ENCODE peak calls at places on chromosome 2, in eight cellular contexts. S is cardiac muscle cell, R is progenitor cell of endocrine pancreas, A is AG09309, Y is mucosa of descending colon, Z is mammary epithelial cell, G is neural progenitor cell, L is breast epithelium. H is an unnamed sample.
A peak's percentile ranks its signal among the peaks of the same experiment; 100 is the strongest.

GRCh38 chr2:223537669-223538601 is 64.2 kb downstream of the SCG2 start:
- DNase-seq in Z (no peak), G (no peak), Y (no peak), S (peak; percentile 23), L (no peak), A (no peak), R (no peak), H (no peak)

GRCh38 chr2:9627310-9627709 is 3.5 kb downstream of the YWHAQ start:
- DNase-seq in Y (no peak), Z (peak; percentile 42), S (no peak), G (no peak), R (no peak), A (no peak), L (no peak), H (no peak)

GRCh38 chr2:3246406-3246805 is 131.2 kb downstream of the EIPR1 start:
- DNase-seq in Y (no peak), G (no peak), S (no peak), A (no peak), L (no peak), R (no peak), Z (no peak), H (no peak)

GRCh38 chr2:102070058-102070642 is 72.4 kb upstream of the IL1R1 start:
- DNase-seq in L (peak; percentile 74), R (no peak), Z (no peak), G (no peak), A (no peak), S (no peak), Y (peak; percentile 71), H (no peak)

GRCh38 chr2:242031481-242032019 is 162.0 kb downstream of the RTP5 start:
- DNase-seq in G (no peak), Z (peak; percentile 88), A (peak; percentile 81), S (no peak), L (peak; percentile 48), Y (no peak), R (no peak), H (no peak)

GRCh38 chr2:186518291-186518690 is 32.2 kb downstream of the ZC3H15 start:
- DNase-seq in Y (no peak), A (no peak), G (no peak), L (no peak), R (no peak), Z (no peak), S (no peak), H (no peak)

GRCh38 chr2:1593371-1594205 is 150.7 kb downstream of the PXDN start:
- DNase-seq in A (no peak), Z (peak; percentile 79), R (no peak), S (peak; percentile 61), L (no peak), G (peak; percentile 53), Y (no peak), H (no peak)

GRCh38 chr2:160417745-160418397 is 75.7 kb downstream of the RBMS1 start:
- DNase-seq in L (no peak), A (peak; percentile 96), G (peak; percentile 25), R (no peak), Z (peak; percentile 87), S (no peak), Y (no peak), H (no peak)

GRCh38 chr2:145095641-145096435 is 575.9 kb upstream of the ZEB2 start:
- DNase-seq in L (no peak), S (no peak), Z (peak; percentile 38), G (no peak), R (no peak), A (peak; percentile 67), Y (no peak), H (no peak)

GRCh38 chr2:4553219-4553618 is 849.8 kb downstream of the DCDC2C start:
- DNase-seq in G (no peak), Z (no peak), S (no peak), Y (no peak), L (no peak), R (no peak), A (no peak), H (no peak)

GRCh38 chr2:186771850-186772463 is 77.0 kb downstream of the ZSWIM2 start:
- DNase-seq in R (no peak), A (no peak), Z (peak; percentile 62), S (no peak), L (peak; percentile 61), G (no peak), Y (no peak), H (no peak)

GRCh38 chr2:236177967-236178909 is 10.1 kb upstream of the GBX2 start:
- DNase-seq in Z (no peak), R (peak; percentile 78), S (peak; percentile 79), G (peak; percentile 90), Y (peak; percentile 78), L (no peak), A (no peak), H (peak; percentile 78)

GRCh38 chr2:88692187-88692586 is 714 bp downstream of the RPIA start:
- DNase-seq in G (no peak), R (no peak), A (no peak), L (no peak), Y (peak; percentile 62), Z (no peak), S (peak; percentile 49), H (peak; percentile 39)

GRCh38 chr2:207289295-207290018 is 123.7 kb upstream of the KLF7 start:
- DNase-seq in L (no peak), Y (no peak), R (no peak), A (no peak), Z (peak; percentile 30), S (no peak), G (no peak), H (no peak)

GRCh38 chr2:120869036-120869435 is 133.4 kb downstream of the GLI2 start:
- DNase-seq in R (no peak), Y (peak; percentile 5), A (no peak), Z (no peak), G (no peak), L (no peak), S (no peak), H (no peak)

GRCh38 chr2:188328419-188328818 is 36.7 kb downstream of the GULP1 start:
- DNase-seq in G (no peak), R (no peak), L (no peak), Z (no peak), S (no peak), Y (no peak), A (no peak), H (no peak)

GRCh38 chr2:75315436-75315835 is 116.1 kb upstream of the TACR1 start:
- DNase-seq in G (no peak), A (no peak), Z (no peak), S (no peak), L (no peak), Y (no peak), R (no peak), H (no peak)

GRCh38 chr2:75311521-75311920 is 112.2 kb upstream of the TACR1 start:
- DNase-seq in A (no peak), Y (no peak), L (no peak), S (no peak), G (no peak), R (no peak), Z (no peak), H (no peak)

GRCh38 chr2:75309596-75310290 is 110.4 kb upstream of the TACR1 start:
- DNase-seq in L (no peak), S (no peak), G (no peak), Z (peak; percentile 51), A (no peak), R (no peak), Y (no peak), H (no peak)

GRCh38 chr2:75310915-75311314 is 111.6 kb upstream of the TACR1 start:
- DNase-seq in G (no peak), A (no peak), S (no peak), Y (no peak), R (no peak), Z (no peak), L (no peak), H (no peak)

GRCh38 chr2:75311993-75312392 is 112.7 kb upstream of the TACR1 start:
- DNase-seq in G (peak; percentile 60), Y (peak; percentile 23), Z (no peak), A (no peak), S (no peak), L (no peak), R (no peak), H (peak; percentile 79)
- TF ChIP-seq CTCF in G (peak; percentile 46), Y (no peak), Z (peak; percentile 10), A (no peak), S (no peak), L (no peak), R (peak; percentile 38), H (peak; percentile 71)

DNA sequence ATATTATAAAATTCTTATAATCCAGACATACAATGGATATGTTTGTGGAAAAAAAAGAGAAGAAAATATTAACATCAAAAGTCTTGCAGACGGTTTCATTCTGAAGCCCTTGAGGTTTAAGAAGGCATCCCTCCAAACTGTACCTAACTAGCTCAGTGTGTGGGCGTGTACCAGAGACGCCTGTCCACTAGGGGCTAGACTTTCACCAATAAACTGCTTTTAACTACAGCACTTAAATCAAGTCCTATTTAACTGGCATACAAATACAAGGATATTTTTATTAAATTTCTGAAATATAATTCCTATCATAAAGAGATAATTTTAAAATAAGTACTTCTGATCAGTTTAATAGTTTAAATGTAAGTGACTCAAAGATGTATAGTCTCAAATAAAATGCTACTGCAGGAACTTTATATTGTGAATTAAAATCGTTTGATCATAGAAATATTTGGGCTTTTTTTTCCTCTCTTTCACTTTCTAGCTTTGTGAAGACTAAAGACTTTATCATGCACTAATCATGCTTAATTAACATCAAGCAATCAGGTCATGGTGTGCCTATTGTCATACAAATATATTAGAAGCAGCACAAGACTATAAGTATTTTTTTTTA is 437.7 kb downstream of the SATB2 start:
- DNase-seq in A (peak; percentile 35), Y (no peak), L (no peak), R (no peak), G (peak; percentile 66), Z (peak; percentile 7), S (peak; percentile 41), H (no peak)
- TF ChIP-seq CTCF in A (peak; percentile 71), Y (no peak), L (no peak), R (peak; percentile 71), G (peak; percentile 64), Z (peak; percentile 59), S (peak; percentile 27), H (no peak)

GRCh38 chr2:33033524-33034150 is 86.9 kb downstream of the LTBP1 start:
- DNase-seq in Y (no peak), S (peak; percentile 56), A (no peak), R (no peak), L (no peak), G (peak; percentile 59), Z (peak; percentile 42), H (no peak)
- TF ChIP-seq CTCF in Y (no peak), S (peak; percentile 62), A (peak; percentile 61), R (no peak), L (peak; percentile 32), G (peak; percentile 50), Z (peak; percentile 78), H (no peak)

GRCh38 chr2:237312021-237312755 is 101.8 kb downstream of the COL6A3 start:
- DNase-seq in Y (no peak), A (no peak), L (no peak), G (no peak), S (no peak), R (no peak), Z (no peak), H (no peak)
- TF ChIP-seq CTCF in Y (no peak), A (peak; percentile 31), L (no peak), G (no peak), S (no peak), R (no peak), Z (no peak), H (no peak)

DNA sequence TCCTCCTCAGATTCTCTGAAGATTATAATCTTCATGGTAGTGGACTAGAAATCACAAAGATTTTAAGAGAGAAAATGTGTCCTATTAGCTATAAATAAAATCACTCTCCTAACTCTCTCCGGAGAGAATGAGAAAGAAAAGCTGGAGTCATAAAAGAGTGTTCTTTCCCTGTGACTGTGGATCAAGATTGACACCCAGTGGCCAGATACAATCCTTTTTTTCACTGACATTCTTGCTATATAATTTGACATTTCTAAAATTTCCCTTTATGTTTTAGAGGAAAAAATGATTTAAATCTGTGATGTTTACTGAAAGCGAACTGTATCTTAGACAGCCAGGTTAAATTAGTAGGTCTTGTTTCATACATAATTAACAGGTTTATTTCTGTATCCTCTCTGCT is 35.4 kb upstream of the LRP2 start:
- DNase-seq in R (no peak), Z (no peak), A (no peak), S (no peak), Y (no peak), L (no peak), G (peak; percentile 8), H (no peak)
- TF ChIP-seq CTCF in R (peak; percentile 52), Z (peak; percentile 50), A (peak; percentile 7), S (no peak), Y (no peak), L (peak; percentile 46), G (peak; percentile 58), H (no peak)